ENCODE peak calls at places on chromosomes 7 and 10, in eight cellular contexts. J is uterus, X is adipocyte, T is HCT116, C is BJ, B is cardiac fibroblast, U is IMR-90, S is epithelial cell of esophagus. E is an unnamed sample.
A peak's percentile ranks its signal among the peaks of the same experiment; 100 is the strongest.

GRCh38 chr7:41219276-41219675 is 483.6 kb downstream of the INHBA start:
- DNase-seq in J (no peak), X (no peak), T (no peak), C (no peak), B (no peak), U (peak; percentile 85), S (no peak), E (peak; percentile 47)

GRCh38 chr10:87760195-87760905 is 57.7 kb downstream of the ATAD1 start:
- DNase-seq in J (no peak), X (peak; percentile 19), T (no peak), C (no peak), B (peak; percentile 29), U (peak; percentile 5), S (no peak), E (no peak)

GRCh38 chr10:49115796-49116508 is 630 bp upstream of the VSTM4 start:
- DNase-seq in J (no peak), X (no peak), T (no peak), C (no peak), B (no peak), U (no peak), S (no peak), E (no peak)

GRCh38 chr7:95594185-95594584 is 2.1 kb downstream of the PDK4 start:
- DNase-seq in J (no peak), X (no peak), T (no peak), C (no peak), B (no peak), U (no peak), S (no peak), E (no peak)

GRCh38 chr10:13037832-13038231 is 36.3 kb upstream of the CCDC3 start:
- DNase-seq in J (no peak), X (no peak), T (no peak), C (no peak), B (no peak), U (no peak), S (no peak), E (no peak)

GRCh38 chr10:48551796-48552591 is 52.9 kb downstream of the ARHGAP22 start:
- DNase-seq in J (no peak), X (peak; percentile 86), T (peak; percentile 15), C (no peak), B (peak; percentile 61), U (peak; percentile 59), S (peak; percentile 47), E (no peak)

GRCh38 chr10:16952610-16953009 is 135.4 kb upstream of the RSU1 start:
- DNase-seq in J (no peak), X (no peak), T (no peak), C (no peak), B (peak; percentile 51), U (no peak), S (no peak), E (no peak)

GRCh38 chr7:43538404-43538771 is 44.5 kb upstream of the STK17A start:
- DNase-seq in J (no peak), X (no peak), T (no peak), C (no peak), B (no peak), U (no peak), S (no peak), E (no peak)

GRCh38 chr10:22626784-22627183 is 87.6 kb downstream of the PIP4K2A start:
- DNase-seq in J (no peak), X (no peak), T (no peak), C (no peak), B (no peak), U (no peak), S (no peak), E (no peak)

GRCh38 chr7:95794917-95795515 is 22.7 kb downstream of the DYNC1I1 start:
- DNase-seq in J (no peak), X (no peak), T (peak; percentile 43), C (no peak), B (peak; percentile 62), U (peak; percentile 30), S (peak; percentile 59), E (no peak)

GRCh38 chr7:96927131-96927530 is 78.2 kb upstream of the DLX6 start:
- DNase-seq in J (no peak), X (no peak), T (no peak), C (no peak), B (no peak), U (no peak), S (no peak), E (no peak)
- H3K4me3 ChIP-seq in J (no peak overlapping the region), X (no peak overlapping the region), T (no peak overlapping the region), C (no peak overlapping the region), B (no peak overlapping the region), U (no peak overlapping the region), S (no peak overlapping the region), E (no peak overlapping the region)

GRCh38 chr7:11328309-11328708 is 354.6 kb downstream of the PHF14 start:
- DNase-seq in J (no peak), X (no peak), T (no peak), C (no peak), B (peak; percentile 12), U (no peak), S (peak; percentile 23), E (no peak)
- H3K4me3 ChIP-seq in J (no peak overlapping the region), X (no peak overlapping the region), T (no peak overlapping the region), C (no peak overlapping the region), B (no peak overlapping the region), U (no peak overlapping the region), S (no peak overlapping the region), E (no peak overlapping the region)

DNA sequence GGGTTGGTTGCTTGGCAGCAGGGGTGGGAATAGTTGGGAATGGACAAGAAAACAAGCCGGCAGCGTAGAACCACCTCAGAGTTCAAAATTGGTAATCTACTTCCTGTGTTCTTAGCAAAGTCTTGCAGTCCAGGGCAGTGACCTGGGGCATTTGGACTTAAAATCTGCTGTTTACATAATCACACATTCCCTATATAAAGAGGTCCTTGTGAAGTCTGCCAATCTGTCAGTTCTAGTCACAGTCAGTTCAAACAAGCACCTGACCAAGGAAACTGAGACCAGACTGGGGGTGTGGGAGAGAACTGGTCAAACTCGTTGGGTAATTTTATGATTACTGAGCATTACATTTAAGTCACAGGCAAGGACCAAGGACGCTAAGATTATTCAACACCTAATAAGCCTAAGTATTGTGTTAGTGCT is 167.8 kb downstream of the CPEB3 start:
- DNase-seq in J (no peak), X (no peak), T (no peak), C (no peak), B (peak; percentile 17), U (no peak), S (peak; percentile 84), E (no peak)
- H3K4me3 ChIP-seq in J (no peak overlapping the region), X (no peak overlapping the region), T (no peak overlapping the region), C (no peak overlapping the region), B (no peak overlapping the region), U (no peak overlapping the region), S (no peak overlapping the region), E (no peak overlapping the region)

GRCh38 chr10:77699080-77699645 is 61.6 kb upstream of the KCNMA1 start:
- DNase-seq in J (no peak), X (no peak), T (no peak), C (no peak), B (no peak), U (no peak), S (no peak), E (no peak)
- H3K4me3 ChIP-seq in J (no peak overlapping the region), X (no peak overlapping the region), T (no peak overlapping the region), C (no peak overlapping the region), B (no peak overlapping the region), U (no peak overlapping the region), S (no peak overlapping the region), E (no peak overlapping the region)

GRCh38 chr7:142807855-142808460 is 37.2 kb downstream of the PRSS2 start:
- DNase-seq in J (no peak), X (no peak), T (no peak), C (no peak), B (peak; percentile 69), U (peak; percentile 15), S (no peak), E (no peak)
- H3K4me3 ChIP-seq in J (no peak overlapping the region), X (no peak overlapping the region), T (no peak overlapping the region), C (no peak overlapping the region), B (no peak overlapping the region), U (no peak overlapping the region), S (no peak overlapping the region), E (no peak overlapping the region)

DNA sequence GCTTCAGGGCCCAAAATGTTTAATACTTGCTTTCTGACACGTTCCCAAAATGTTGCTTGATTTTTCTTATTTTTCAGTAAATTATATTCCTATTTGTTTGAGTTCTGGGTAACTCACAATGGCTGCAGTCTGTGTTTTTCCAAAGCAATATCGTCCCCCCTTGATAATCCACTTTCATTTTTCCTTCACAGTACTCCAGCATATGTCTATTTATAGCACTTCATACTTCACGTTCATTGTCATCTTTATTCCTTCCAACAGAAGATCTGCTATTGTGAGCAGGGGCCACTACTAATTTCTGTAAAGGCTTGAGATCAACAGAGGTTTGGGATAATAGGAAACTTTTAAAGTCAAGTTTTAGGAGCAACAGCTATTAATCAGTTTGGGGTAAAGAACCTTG is 11.6 kb downstream of the CPEB3 start:
- DNase-seq in J (no peak), X (no peak), T (no peak), C (no peak), B (peak; percentile 17), U (peak; percentile 44), S (no peak), E (no peak)
- H3K4me3 ChIP-seq in J (no peak overlapping the region), X (peak overlapping the region; percentile 45), T (no peak overlapping the region), C (no peak overlapping the region), B (no peak overlapping the region), U (peak overlapping the region; percentile 32), S (no peak overlapping the region), E (no peak overlapping the region)

GRCh38 chr10:7667262-7668141 is 736 bp upstream of the ITIH5 start:
- DNase-seq in J (peak; percentile 36), X (no peak), T (no peak), C (no peak), B (no peak), U (no peak), S (no peak), E (no peak)
- H3K4me3 ChIP-seq in J (peak overlapping the region; percentile 49), X (no peak overlapping the region), T (no peak overlapping the region), C (peak overlapping the region; percentile 34), B (no peak overlapping the region), U (no peak overlapping the region), S (no peak overlapping the region), E (no peak overlapping the region)

DNA sequence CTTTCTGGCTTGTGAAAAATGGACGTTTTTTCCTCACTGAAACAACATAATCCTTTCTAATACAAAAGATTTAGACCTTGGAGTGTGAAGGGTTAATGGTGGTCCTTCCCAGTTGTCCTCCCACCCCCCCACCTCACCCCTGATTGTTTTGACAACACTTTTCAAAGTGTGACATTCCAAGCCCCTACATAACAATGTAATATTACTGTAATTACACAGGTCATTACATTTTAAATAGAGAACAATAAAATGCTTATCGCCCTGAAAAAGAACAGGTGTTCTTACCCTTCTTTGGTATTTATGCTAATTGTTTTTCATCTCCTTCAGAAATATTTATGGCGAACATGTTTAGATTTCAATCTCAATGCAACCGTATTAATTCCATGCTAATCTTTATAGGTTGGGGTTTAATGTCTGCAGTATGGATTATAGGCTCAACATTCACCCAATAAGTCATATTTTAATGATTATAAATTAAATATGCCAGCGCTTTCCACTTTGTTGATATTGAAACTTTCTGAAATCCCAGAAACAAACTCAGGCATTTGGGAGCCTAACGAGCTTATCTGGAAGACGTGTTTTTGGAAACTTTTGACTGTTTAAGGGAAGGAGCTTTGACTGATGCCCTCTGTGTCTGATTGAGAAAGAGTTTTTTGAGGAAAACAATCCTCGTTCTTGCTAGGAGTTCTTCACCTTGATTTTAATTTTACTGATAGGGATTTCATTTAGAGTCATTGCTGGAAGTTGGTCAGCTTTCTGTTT is 5.1 kb downstream of the TCF7L2 start:
- DNase-seq in J (no peak), X (no peak), T (no peak), C (no peak), B (no peak), U (no peak), S (no peak), E (no peak)
- H3K4me3 ChIP-seq in J (peak overlapping the region; percentile 80), X (peak overlapping the region; percentile 88), T (peak overlapping the region; percentile 73), C (peak overlapping the region; percentile 21), B (peak overlapping the region; percentile 17), U (peak overlapping the region; percentile 33), S (peak overlapping the region; percentile 6), E (peak overlapping the region; percentile 61)

GRCh38 chr7:2511769-2512168 is 7.8 kb upstream of the LFNG start:
- DNase-seq in J (no peak), X (no peak), T (no peak), C (no peak), B (no peak), U (no peak), S (no peak), E (no peak)
- H3K4me3 ChIP-seq in J (no peak overlapping the region), X (no peak overlapping the region), T (no peak overlapping the region), C (no peak overlapping the region), B (no peak overlapping the region), U (no peak overlapping the region), S (no peak overlapping the region), E (no peak overlapping the region)

E was measured in skeletal muscle cell.